ENCODE peak calls at places on chromosome 10, in eight cellular contexts. Z is MM.1S; V is A549; D is CD8-positive, alpha-beta memory T cell; B is Peyer's patch; W is pancreas; S is GM23248; N is AG10803. F is an unnamed sample.

GRCh38 chr10:97922378-97922758 is 72.7 kb downstream of the GOLGA7B start:
- DNase-seq in Z (no peak), V (no peak), D (no peak), B (no peak), W (no peak), S (no peak), N (no peak), F (no peak)

GRCh38 chr10:73168486-73168844 is 546 bp downstream of the FAM149B1 start:
- DNase-seq in Z (peak; percentile 14), V (peak; percentile 68), D (no peak), B (no peak), W (no peak), S (no peak), N (no peak), F (peak; percentile 38)

GRCh38 chr10:129949411-129950335 is 14.4 kb downstream of the EBF3 start:
- DNase-seq in Z (no peak), V (no peak), D (no peak), B (peak; percentile 40), W (no peak), S (peak; percentile 51), N (peak; percentile 72), F (no peak)

GRCh38 chr10:51397695-51398094 is 301.7 kb downstream of the CSTF2T start:
- DNase-seq in Z (no peak), V (no peak), D (no peak), B (peak; percentile 84), W (peak; percentile 76), S (peak; percentile 88), N (peak; percentile 71), F (peak; percentile 79)

GRCh38 chr10:16192337-16192736 is 244.5 kb upstream of the PTER start:
- DNase-seq in Z (no peak), V (no peak), D (no peak), B (no peak), W (no peak), S (peak; percentile 26), N (no peak), F (no peak)

GRCh38 chr10:5291501-5292195 is 73.1 kb upstream of the UCN3 start:
- DNase-seq in Z (peak; percentile 46), V (peak; percentile 94), D (peak; percentile 71), B (peak; percentile 64), W (no peak), S (peak; percentile 94), N (peak; percentile 96), F (peak; percentile 62)

GRCh38 chr10:32189400-32190084 is 133.3 kb upstream of the KIF5B start:
- DNase-seq in Z (no peak), V (no peak), D (no peak), B (no peak), W (peak; percentile 53), S (peak; percentile 36), N (peak; percentile 33), F (peak; percentile 34)

GRCh38 chr10:97321032-97321806 is 2.1 kb downstream of the FRAT1 start:
- DNase-seq in Z (no peak), V (no peak), D (no peak), B (peak; percentile 62), W (peak; percentile 26), S (no peak), N (no peak), F (no peak)

GRCh38 chr10:48494073-48494472 is 110.8 kb downstream of the ARHGAP22 start:
- DNase-seq in Z (no peak), V (no peak), D (no peak), B (peak; percentile 23), W (no peak), S (no peak), N (no peak), F (no peak)

GRCh38 chr10:116998172-116998571 is 6.8 kb downstream of the SHTN1 start:
- DNase-seq in Z (no peak), V (no peak), D (no peak), B (no peak), W (no peak), S (no peak), N (no peak), F (no peak)

GRCh38 chr10:113557389-113558321 is 4.8 kb downstream of the HABP2 start:
- DNase-seq in Z (no peak), V (no peak), D (no peak), B (no peak), W (no peak), S (no peak), N (no peak), F (no peak)

GRCh38 chr10:133511408-133511807 is 15.8 kb upstream of the CYP2E1 start:
- DNase-seq in Z (no peak), V (no peak), D (no peak), B (no peak), W (no peak), S (no peak), N (no peak), F (no peak)

GRCh38 chr10:128473396-128473795 is 347.2 kb upstream of the MKI67 start:
- DNase-seq in Z (no peak), V (no peak), D (no peak), B (no peak), W (no peak), S (no peak), N (no peak), F (no peak)

GRCh38 chr10:46992794-46993552 is 81.7 kb downstream of the PTPN20 start:
- DNase-seq in Z (peak; percentile 8), V (peak; percentile 28), D (no peak), B (no peak), W (no peak), S (peak; percentile 85), N (peak; percentile 70), F (peak; percentile 47)

GRCh38 chr10:80163741-80164341 is 31.3 kb downstream of the PLAC9 start:
- DNase-seq in Z (no peak), V (no peak), D (no peak), B (peak; percentile 78), W (no peak), S (peak; percentile 80), N (peak; percentile 62), F (peak; percentile 70)

GRCh38 chr10:102782698-102783540 is 39.2 kb downstream of the WBP1L start:
- DNase-seq in Z (no peak), V (no peak), D (no peak), B (peak; percentile 58), W (no peak), S (peak; percentile 93), N (peak; percentile 93), F (peak; percentile 97)

GRCh38 chr10:101779544-101780186 is 3.6 kb downstream of the NPM3 start:
- DNase-seq in Z (peak; percentile 72), V (peak; percentile 78), D (peak; percentile 85), B (peak; percentile 92), W (peak; percentile 67), S (peak; percentile 81), N (peak; percentile 44), F (peak; percentile 48)

GRCh38 chr10:15197276-15197675 is 28.8 kb upstream of the NMT2 start:
- DNase-seq in Z (no peak), V (no peak), D (no peak), B (no peak), W (no peak), S (peak; percentile 34), N (no peak), F (peak; percentile 74)

DNA sequence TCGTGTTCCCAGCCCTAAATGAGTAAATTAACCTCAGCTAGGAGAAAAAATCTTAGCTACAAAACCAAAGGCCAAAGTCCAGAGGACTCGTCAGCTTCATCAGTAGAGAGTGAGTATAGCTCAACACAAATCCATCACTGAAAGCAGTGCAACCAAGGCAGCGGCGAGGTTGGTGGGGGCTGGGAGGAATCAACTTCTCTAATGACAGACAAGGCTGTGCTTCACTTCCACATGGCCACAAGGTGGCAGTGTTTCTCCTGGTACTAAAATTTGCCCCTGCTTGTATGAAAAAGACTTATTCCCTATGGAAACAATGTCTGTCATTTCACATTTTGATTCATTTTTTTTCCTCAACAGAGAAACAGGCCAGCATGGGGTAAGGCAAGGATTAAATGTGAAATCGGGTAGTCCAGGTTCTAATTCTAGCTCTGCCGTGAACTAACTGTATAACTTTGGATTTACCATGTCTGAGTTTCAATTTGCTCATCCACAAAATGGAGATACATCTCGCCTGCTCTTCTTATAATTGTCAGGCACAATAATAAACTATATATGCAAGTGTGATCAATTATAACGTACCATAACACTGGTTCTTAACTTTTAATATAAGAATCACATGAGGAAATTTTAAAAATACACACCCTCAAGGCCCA is 39.3 kb downstream of the FAS start:
- DNase-seq in Z (peak; percentile 71), V (peak; percentile 35), D (peak; percentile 74), B (peak; percentile 87), W (peak; percentile 41), S (peak; percentile 80), N (peak; percentile 84), F (peak; percentile 81)
- H3K4me3 ChIP-seq in Z (no peak overlapping the region), V (no peak overlapping the region), D (no peak overlapping the region), B (no peak overlapping the region), W (no peak overlapping the region), S (no peak overlapping the region), N (no peak overlapping the region), F (no peak overlapping the region)

GRCh38 chr10:34624323-34625153 is 190.6 kb downstream of the PARD3 start:
- DNase-seq in Z (no peak), V (no peak), D (no peak), B (no peak), W (no peak), S (no peak), N (no peak), F (no peak)

GRCh38 chr10:34618611-34619010 is 196.5 kb downstream of the PARD3 start:
- DNase-seq in Z (no peak), V (no peak), D (no peak), B (no peak), W (no peak), S (no peak), N (no peak), F (no peak)

GRCh38 chr10:34627331-34627730 is 187.8 kb downstream of the PARD3 start:
- DNase-seq in Z (no peak), V (no peak), D (no peak), B (no peak), W (no peak), S (no peak), N (no peak), F (no peak)

GRCh38 chr10:34626158-34626557 is 188.9 kb downstream of the PARD3 start:
- DNase-seq in Z (no peak), V (no peak), D (no peak), B (no peak), W (no peak), S (no peak), N (peak; percentile 21), F (no peak)

GRCh38 chr10:34622914-34623313 is 192.2 kb downstream of the PARD3 start:
- DNase-seq in Z (peak; percentile 86), V (no peak), D (no peak), B (no peak), W (no peak), S (no peak), N (no peak), F (no peak)
- H3K4me3 ChIP-seq in Z (no peak overlapping the region), V (no peak overlapping the region), D (no peak overlapping the region), B (no peak overlapping the region), W (no peak overlapping the region), S (no peak overlapping the region), N (no peak overlapping the region), F (no peak overlapping the region)

DNA sequence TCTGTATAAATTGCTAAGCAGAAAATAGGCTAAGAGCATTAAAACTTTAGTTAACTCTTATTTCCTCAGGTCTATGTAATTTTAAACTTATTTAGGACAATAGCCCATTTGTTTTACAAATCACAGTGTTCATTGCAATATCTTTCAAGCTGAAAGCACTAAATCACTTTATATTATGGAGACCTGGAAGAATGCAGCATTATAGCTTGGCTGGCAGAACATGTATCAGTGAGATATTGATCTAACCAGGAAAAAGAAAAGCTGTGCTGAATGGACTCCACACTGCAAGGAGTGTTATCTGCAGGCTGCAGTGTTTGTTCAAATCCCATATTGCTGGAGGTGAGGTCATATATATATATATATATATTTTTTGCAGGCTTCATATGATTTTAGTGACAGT is 517.5 kb downstream of the NRG3 start:
- DNase-seq in Z (no peak), V (no peak), D (no peak), B (no peak), W (no peak), S (no peak), N (no peak), F (no peak)
- H3K4me3 ChIP-seq in Z (no peak overlapping the region), V (no peak overlapping the region), D (no peak overlapping the region), B (no peak overlapping the region), W (no peak overlapping the region), S (no peak overlapping the region), N (no peak overlapping the region), F (no peak overlapping the region)

GRCh38 chr10:42454313-42454712 is 184.1 kb downstream of the ZNF33B start:
- DNase-seq in Z (no peak), V (no peak), D (no peak), B (no peak), W (no peak), S (no peak), N (no peak), F (no peak)
- H3K4me3 ChIP-seq in Z (no peak overlapping the region), V (no peak overlapping the region), D (no peak overlapping the region), B (no peak overlapping the region), W (no peak overlapping the region), S (no peak overlapping the region), N (no peak overlapping the region), F (no peak overlapping the region)